ENCODE peak calls at places on chromosomes 16 and 17, in six cellular contexts. F is ascending aorta, S is Right ventricle myocardium superior, V is tibial nerve, Y is tibial artery, M is NCI-H748 treated with DMSO at 0.1 percent for 48 hours. D is an unnamed sample.

GRCh38 chr16:76729525-76729924 is 452.3 kb downstream of the CNTNAP4 start:
- DNase-seq in F (no peak), S (no peak), V (no peak), Y (no peak), M (no peak), D (no peak)

GRCh38 chr17:49210158-49211029 is at the start of the genes ABI3 and GNGT2:
- DNase-seq in F (peak; percentile 67), S (peak; percentile 55), V (no peak), Y (no peak), M (no peak), D (peak; percentile 96)

GRCh38 chr16:22948058-22948602 is 134.2 kb downstream of the HS3ST2 start:
- DNase-seq in F (no peak), S (peak; percentile 39), V (no peak), Y (no peak), M (no peak), D (no peak)

GRCh38 chr16:53888222-53888621 is 184.3 kb downstream of the FTO start:
- DNase-seq in F (no peak), S (no peak), V (no peak), Y (no peak), M (no peak), D (no peak)

GRCh38 chr16:30585022-30585399 is 486 bp downstream of the ZNF785 start:
- DNase-seq in F (no peak), S (no peak), V (no peak), Y (no peak), M (no peak), D (no peak)

GRCh38 chr16:15642557-15643452 is at the start of gene MARF1:
- DNase-seq in F (peak; percentile 98), S (peak; percentile 99), V (peak; percentile 98), Y (peak; percentile 98), M (peak; percentile 74), D (peak; percentile 98)

GRCh38 chr16:48117217-48118105 is 38.3 kb downstream of the ABCC12 start:
- DNase-seq in F (no peak), S (no peak), V (no peak), Y (no peak), M (no peak), D (peak; percentile 80)

GRCh38 chr17:72393553-72393952 is 272.7 kb downstream of the SOX9 start:
- DNase-seq in F (no peak), S (no peak), V (no peak), Y (no peak), M (no peak), D (no peak)

GRCh38 chr16:52035406-52035805 is 511.5 kb downstream of the TOX3 start:
- DNase-seq in F (no peak), S (no peak), V (no peak), Y (no peak), M (no peak), D (no peak)

GRCh38 chr17:82216301-82217119 is 3.9 kb upstream of the CCDC57 start:
- DNase-seq in F (peak; percentile 91), S (peak; percentile 83), V (no peak), Y (peak; percentile 73), M (no peak), D (peak; percentile 74)

GRCh38 chr17:63434951-63435571 is 11.0 kb downstream of the CYB561 start:
- DNase-seq in F (peak; percentile 88), S (peak; percentile 80), V (no peak), Y (peak; percentile 65), M (no peak), D (peak; percentile 31)

GRCh38 chr16:48000622-48001021 is 155.2 kb downstream of the ABCC12 start:
- DNase-seq in F (no peak), S (no peak), V (no peak), Y (no peak), M (no peak), D (peak; percentile 23)

GRCh38 chr17:67280279-67280678 is 35.3 kb upstream of the HELZ start:
- DNase-seq in F (no peak), S (peak; percentile 50), V (peak; percentile 23), Y (no peak), M (no peak), D (no peak)

GRCh38 chr17:77771587-77771986 is 186.9 kb upstream of the TNRC6C start:
- DNase-seq in F (no peak), S (no peak), V (no peak), Y (no peak), M (no peak), D (no peak)

GRCh38 chr17:81528651-81529436 is 667 bp downstream of the FSCN2 start:
- DNase-seq in F (no peak), S (no peak), V (no peak), Y (no peak), M (peak; percentile 53), D (no peak)

GRCh38 chr17:75785016-75785769 is 587 bp downstream of the UNK start:
- DNase-seq in F (peak; percentile 94), S (peak; percentile 93), V (peak; percentile 82), Y (peak; percentile 83), M (peak; percentile 66), D (peak; percentile 66)

GRCh38 chr17:79812969-79813825 is 16.3 kb upstream of the CBX8 start:
- DNase-seq in F (no peak), S (no peak), V (no peak), Y (no peak), M (no peak), D (no peak)

GRCh38 chr17:82548681-82549303 is 29.3 kb downstream of the FOXK2 start:
- DNase-seq in F (no peak), S (peak; percentile 53), V (no peak), Y (peak; percentile 48), M (no peak), D (no peak)

GRCh38 chr16:86567701-86568571 is 1.3 kb downstream of the FOXC2 start:
- DNase-seq in F (peak; percentile 64), S (peak; percentile 60), V (no peak), Y (no peak), M (no peak), D (no peak)

GRCh38 chr17:44820631-44821196 is 9.4 kb downstream of the GJC1 start:
- DNase-seq in F (no peak), S (no peak), V (no peak), Y (no peak), M (peak; percentile 94), D (no peak)

GRCh38 chr17:49680314-49680713 is 2.4 kb upstream of the SPOP start:
- DNase-seq in F (no peak), S (no peak), V (no peak), Y (no peak), M (no peak), D (no peak)

GRCh38 chr16:23061669-23062068 is 87.6 kb downstream of the USP31 start:
- DNase-seq in F (no peak), S (no peak), V (no peak), Y (no peak), M (no peak), D (no peak)

GRCh38 chr16:22763655-22764054 is 50.3 kb upstream of the HS3ST2 start:
- DNase-seq in F (no peak), S (no peak), V (no peak), Y (no peak), M (no peak), D (no peak)

GRCh38 chr16:87707714-87708113 is 58.1 kb downstream of the KLHDC4 start:
- DNase-seq in F (no peak), S (no peak), V (no peak), Y (no peak), M (no peak), D (no peak)

GRCh38 chr17:49694847-49695697 is 12.7 kb downstream of the SLC35B1 start:
- DNase-seq in F (no peak), S (peak; percentile 74), V (peak; percentile 65), Y (peak; percentile 64), M (peak; percentile 32), D (peak; percentile 77)

GRCh38 chr17:3804503-3804931 is 3.5 kb upstream of the ITGAE start:
- DNase-seq in F (no peak), S (no peak), V (no peak), Y (no peak), M (no peak), D (no peak)

GRCh38 chr17:68542698-68543463 is 30.7 kb downstream of the PRKAR1A start:
- DNase-seq in F (no peak), S (no peak), V (no peak), Y (no peak), M (no peak), D (no peak)

GRCh38 chr16:28103516-28104170 is 40.1 kb upstream of the GSG1L start:
- DNase-seq in F (no peak), S (no peak), V (no peak), Y (no peak), M (no peak), D (no peak)

GRCh38 chr17:27568811-27569210 is 62.2 kb upstream of the LGALS9 start:
- DNase-seq in F (no peak), S (no peak), V (no peak), Y (no peak), M (no peak), D (no peak)

GRCh38 chr17:5405400-5405799 is 14.1 kb downstream of the NUP88 start:
- DNase-seq in F (no peak), S (no peak), V (no peak), Y (no peak), M (no peak), D (no peak)

GRCh38 chr16:53529529-53529928 is 26.5 kb upstream of the AKTIP start:
- DNase-seq in F (no peak), S (no peak), V (no peak), Y (no peak), M (no peak), D (no peak)

GRCh38 chr17:64781810-64782555 is 119.9 kb upstream of the SMURF2 start:
- DNase-seq in F (peak; percentile 58), S (no peak), V (no peak), Y (no peak), M (no peak), D (no peak)

GRCh38 chr17:924711-925480 is 54.7 kb downstream of the NXN start:
- DNase-seq in F (no peak), S (no peak), V (no peak), Y (no peak), M (no peak), D (no peak)